ENCODE peak calls at places on chromosomes 2 and 18, in six cellular contexts. Y is heart right ventricle, L is cardiac muscle cell, I is K562, Q is WERI-Rb-1, R is lower lobe of right lung. E is an unnamed sample.

GRCh38 chr2:41949541-41950439 is 98.0 kb upstream of the PKDCC start:
- DNase-seq in I (no peak), R (no peak), Y (no peak), Q (peak; percentile 35), L (peak; percentile 54), E (no peak)

GRCh38 chr2:183040604-183041003 is 2.3 kb upstream of the NCKAP1 start:
- DNase-seq in R (no peak), I (no peak), Q (no peak), L (no peak), Y (no peak), E (no peak)

GRCh38 chr18:73975266-73975665 is 172.4 kb downstream of the FBXO15 start:
- DNase-seq in I (no peak), L (no peak), Y (no peak), R (no peak), Q (no peak), E (no peak)

GRCh38 chr18:58520964-58521363 is 107.9 kb downstream of the ALPK2 start:
- DNase-seq in Y (no peak), R (no peak), I (peak; percentile 8), L (no peak), Q (no peak), E (no peak)

GRCh38 chr2:71950256-71951066 is 197.2 kb downstream of the CYP26B1 start:
- DNase-seq in Y (peak; percentile 47), L (no peak), R (no peak), I (no peak), Q (no peak), E (peak; percentile 60)

GRCh38 chr18:53422896-53423295 is 801.6 kb downstream of the MBD2 start:
- DNase-seq in I (no peak), Y (no peak), Q (no peak), L (no peak), R (no peak), E (no peak)

GRCh38 chr18:21672868-21673267 is 31.7 kb downstream of the ABHD3 start:
- DNase-seq in I (no peak), L (no peak), Y (peak; percentile 23), Q (peak; percentile 40), R (no peak), E (no peak)

GRCh38 chr2:174888136-174888535 is 117.0 kb downstream of the CHN1 start:
- DNase-seq in R (no peak), I (no peak), Q (no peak), L (no peak), Y (no peak), E (no peak)

GRCh38 chr2:85888020-85888744 is 608 bp downstream of the ST3GAL5 start:
- DNase-seq in R (peak; percentile 57), Q (peak; percentile 26), Y (no peak), L (peak; percentile 35), I (no peak), E (no peak)

GRCh38 chr2:196171248-196171871 is at the start of gene STK17B:
- DNase-seq in R (peak; percentile 96), I (peak; percentile 96), L (peak; percentile 97), Q (peak; percentile 95), Y (peak; percentile 95), E (peak; percentile 90)

GRCh38 chr2:217650229-217650628 is 352.6 kb downstream of the TNS1 start:
- DNase-seq in Y (no peak), I (no peak), Q (no peak), L (no peak), R (no peak), E (no peak)

GRCh38 chr2:222424281-222424728 is at the start of gene SGPP2:
- DNase-seq in Q (no peak), Y (no peak), L (no peak), I (no peak), R (peak; percentile 73), E (no peak)

GRCh38 chr2:16106619-16107018 is 166.3 kb downstream of the MYCN start:
- DNase-seq in I (no peak), Q (no peak), Y (no peak), L (no peak), R (no peak), E (no peak)

GRCh38 chr2:58271826-58272225 is 30.7 kb upstream of the FANCL start:
- DNase-seq in Q (no peak), R (no peak), I (no peak), L (no peak), Y (no peak), E (no peak)

GRCh38 chr2:81050580-81050979 is 746.0 kb upstream of the LRRTM1 start:
- DNase-seq in Y (no peak), L (no peak), I (no peak), Q (no peak), R (no peak), E (no peak)

GRCh38 chr2:120346667-120347358 is 877 bp downstream of the INHBB start:
- DNase-seq in L (peak; percentile 26), Q (no peak), I (no peak), R (no peak), Y (no peak), E (no peak)

GRCh38 chr2:200177971-200178911 is 128.3 kb upstream of the SPATS2L start:
- DNase-seq in Y (peak; percentile 61), I (no peak), L (no peak), R (no peak), Q (no peak), E (no peak)

GRCh38 chr2:45986509-45986908 is 310.7 kb upstream of the EPAS1 start:
- DNase-seq in Q (no peak), R (no peak), Y (no peak), I (no peak), L (no peak), E (no peak)

GRCh38 chr18:44959013-44959412 is 278.3 kb downstream of the SETBP1 start:
- DNase-seq in Y (no peak), Q (no peak), I (no peak), L (no peak), R (no peak), E (no peak)

GRCh38 chr2:233250985-233251305 is 528 bp upstream of the ATG16L1 start:
- DNase-seq in I (no peak), L (no peak), R (no peak), Y (no peak), Q (no peak), E (no peak)
- H3K4me3 ChIP-seq in I (no peak overlapping the region), L (no peak overlapping the region), R (peak overlapping the region; percentile 87), Y (peak overlapping the region; percentile 91), Q (no peak overlapping the region), E (peak overlapping the region; percentile 87)

GRCh38 chr2:124265641-124266040 is 240.6 kb downstream of the CNTNAP5 start:
- DNase-seq in L (no peak), Y (no peak), I (no peak), R (no peak), Q (no peak), E (no peak)
- H3K27me3 ChIP-seq in L (no peaks in the 10 kb centered on the region), Y (no peaks in the 10 kb centered on the region), I (no peaks in the 10 kb centered on the region), R (no peaks in the 10 kb centered on the region), Q (no peaks in the 10 kb centered on the region), E (no peaks in the 10 kb centered on the region)

DNA sequence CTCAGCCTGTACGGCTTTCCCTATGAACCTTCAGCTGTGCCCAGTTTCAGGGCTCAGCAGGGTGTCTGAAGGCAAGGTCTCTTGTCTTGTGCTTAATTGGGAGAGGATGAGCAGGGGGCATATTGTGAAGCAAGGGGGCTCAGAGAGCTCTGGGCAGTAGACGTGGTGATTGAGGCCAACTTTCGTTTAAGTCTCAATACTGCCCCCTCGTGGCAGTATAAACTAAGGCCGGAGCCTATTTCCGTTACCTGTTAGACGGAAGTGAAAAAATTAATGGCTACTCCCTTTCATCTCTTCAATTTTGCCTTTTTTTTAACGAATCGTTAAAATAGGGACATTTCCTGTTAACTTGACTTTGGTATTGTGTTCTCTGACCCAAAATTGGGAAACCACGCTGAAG is 193.4 kb downstream of the TDRD15 start:
- DNase-seq in Y (peak; percentile 37), Q (peak; percentile 54), L (peak; percentile 87), R (peak; percentile 48), I (peak; percentile 68), E (peak; percentile 43)
- TF ChIP-seq CTCF in Y (peak; percentile 79), Q (peak; percentile 62), L (peak; percentile 51), R (peak; percentile 72), I (peak; percentile 62), E (peak; percentile 52)

GRCh38 chr2:238793351-238793750 is 54.5 kb upstream of the TWIST2 start:
- DNase-seq in L (no peak), Y (no peak), R (no peak), I (no peak), Q (no peak), E (no peak)

GRCh38 chr2:238789317-238789806 is 58.5 kb upstream of the TWIST2 start:
- DNase-seq in Q (no peak), I (no peak), L (no peak), Y (no peak), R (no peak), E (no peak)

GRCh38 chr2:238790877-238791276 is 57.0 kb upstream of the TWIST2 start:
- DNase-seq in R (no peak), L (no peak), I (no peak), Q (no peak), Y (no peak), E (no peak)

GRCh38 chr2:238790126-238790820 is 57.6 kb upstream of the TWIST2 start:
- DNase-seq in I (no peak), L (no peak), Y (no peak), Q (no peak), R (no peak), E (no peak)

GRCh38 chr2:238791345-238791744 is 56.5 kb upstream of the TWIST2 start:
- DNase-seq in Q (no peak), Y (no peak), L (no peak), R (no peak), I (no peak), E (no peak)
- H3K4me3 ChIP-seq in Q (no peak overlapping the region), Y (no peak overlapping the region), L (no peak overlapping the region), R (no peak overlapping the region), I (no peak overlapping the region), E (no peak overlapping the region)